ENCODE peak calls at places on chromosomes 4 and X, in five cellular contexts. I is MM.1S, T is upper lobe of left lung, A is tibial nerve, J is HL-60. Y is an unnamed sample.

GRCh38 chr4:184807797-184808718 is 17.7 kb downstream of the ACSL1 start:
- DNase-seq in I (no peak), A (no peak), J (no peak), T (peak), Y (no peak)

GRCh38 chr4:139286186-139286698 is 6.2 kb upstream of the MGARP start:
- DNase-seq in J (no peak), I (no peak), A (no peak), T (no peak), Y (no peak)

GRCh38 chrX:71493111-71493613 is 39.7 kb upstream of the OGT start:
- DNase-seq in T (peak), I (no peak), J (peak), A (peak), Y (no peak)

GRCh38 chr4:83548151-83548905 is 12.4 kb downstream of the GPAT3 start:
- DNase-seq in J (peak), A (no peak), T (peak), I (no peak), Y (peak)

GRCh38 chr4:176436500-176436973 is 116.8 kb downstream of the SPCS3 start:
- DNase-seq in I (peak), T (no peak), A (no peak), J (no peak), Y (peak)

GRCh38 chrX:8504451-8504850 is 39.8 kb downstream of the VCX3B start:
- DNase-seq in T (no peak), J (no peak), A (no peak), I (no peak), Y (no peak)

GRCh38 chrX:118975831-118976598 is 1.6 kb downstream of the LONRF3 start:
- DNase-seq in T (peak), J (peak), I (no peak), A (peak), Y (no peak)

GRCh38 chr4:117664706-117665444 is 369.4 kb upstream of the NDST3 start:
- DNase-seq in A (no peak), J (no peak), I (no peak), T (no peak), Y (no peak)

GRCh38 chrX:129961180-129962083 is 21.0 kb upstream of the BCORL1 start:
- DNase-seq in A (no peak), J (peak), T (peak), I (peak), Y (peak)

GRCh38 chrX:134932528-134933217 is 58.1 kb upstream of the SMIM10 start:
- DNase-seq in A (no peak), J (no peak), I (no peak), T (no peak), Y (no peak)

GRCh38 chr4:47531241-47531953 is 46.3 kb downstream of the ATP10D start:
- DNase-seq in A (no peak), J (peak), I (peak), T (peak), Y (peak)

GRCh38 chr4:8195431-8195830 is 3.7 kb upstream of the SH3TC1 start:
- DNase-seq in I (no peak), T (no peak), A (no peak), J (no peak), Y (no peak)

GRCh38 chr4:997375-998071 is 4.3 kb upstream of the SLC26A1 start:
- DNase-seq in T (no peak), A (no peak), I (no peak), J (no peak), Y (no peak)
- H3K4me3 ChIP-seq in T (no peak), A (peak), I (no peak), J (no peak), Y (no peak)

DNA sequence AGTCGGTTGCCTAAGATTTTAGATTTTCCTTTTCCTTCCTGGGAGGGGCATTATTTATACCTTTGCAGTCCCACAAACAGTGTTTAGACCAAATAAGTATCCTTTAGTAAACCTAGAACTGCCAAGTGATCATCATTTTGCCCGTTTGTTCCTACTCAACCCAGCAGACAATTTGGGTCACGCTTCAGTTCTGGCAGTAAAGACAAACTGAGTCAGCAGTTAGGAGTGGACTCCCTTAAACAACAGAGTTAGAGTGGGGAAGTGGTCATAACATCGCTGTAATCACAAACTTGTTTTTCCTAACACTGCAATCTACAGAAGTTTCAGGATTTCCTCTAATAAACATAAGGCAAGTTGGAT is 782 bp upstream of the WDFY3 start:
- DNase-seq in A (no peak), J (no peak), I (no peak), T (peak), Y (no peak)
- H3K4me3 ChIP-seq in A (peak), J (peak), I (peak), T (peak), Y (peak)

GRCh38 chr4:126859872-126860271 is 772.9 kb upstream of the INTU start:
- DNase-seq in T (no peak), I (no peak), J (no peak), A (no peak), Y (no peak)
- H3K4me3 ChIP-seq in T (no peak), I (no peak), J (no peak), A (no peak), Y (no peak)

DNA sequence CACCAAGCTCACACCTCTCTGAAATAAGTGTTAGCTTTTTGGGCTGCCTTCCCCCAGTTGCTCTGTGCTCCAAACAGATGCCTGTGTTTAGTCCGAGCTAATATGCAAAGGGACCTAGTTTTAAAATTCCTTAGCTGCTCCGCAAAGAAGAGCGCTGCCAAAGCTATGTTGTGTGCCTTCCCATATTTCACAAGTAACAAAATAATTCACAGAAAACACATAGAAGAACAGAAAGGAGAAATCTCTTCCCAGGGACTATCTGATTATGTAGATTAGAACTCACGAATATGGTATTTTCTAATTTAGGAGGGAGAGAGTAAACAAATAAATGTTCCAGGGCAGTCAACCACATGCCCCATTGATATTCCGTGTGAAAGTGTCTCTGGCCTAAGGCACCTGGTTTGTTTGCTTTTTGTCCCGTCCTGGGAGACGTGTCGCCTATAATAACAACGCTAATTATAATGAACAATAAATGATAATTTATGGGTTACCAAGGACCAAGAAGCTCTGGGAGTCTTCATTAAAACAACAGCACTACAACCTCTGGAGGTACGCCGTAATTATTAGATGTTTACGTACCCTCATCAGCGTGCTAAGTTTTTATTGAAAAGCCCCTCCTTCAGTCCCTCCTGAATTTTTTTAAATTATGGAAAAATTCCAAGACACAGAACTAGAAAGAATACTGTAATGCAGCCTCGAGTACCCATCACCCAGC is 1.2 kb upstream of the CCNG2 start:
- DNase-seq in I (peak), T (no peak), J (no peak), A (no peak), Y (no peak)
- H3K4me3 ChIP-seq in I (peak), T (peak), J (peak), A (peak), Y (peak)

DNA sequence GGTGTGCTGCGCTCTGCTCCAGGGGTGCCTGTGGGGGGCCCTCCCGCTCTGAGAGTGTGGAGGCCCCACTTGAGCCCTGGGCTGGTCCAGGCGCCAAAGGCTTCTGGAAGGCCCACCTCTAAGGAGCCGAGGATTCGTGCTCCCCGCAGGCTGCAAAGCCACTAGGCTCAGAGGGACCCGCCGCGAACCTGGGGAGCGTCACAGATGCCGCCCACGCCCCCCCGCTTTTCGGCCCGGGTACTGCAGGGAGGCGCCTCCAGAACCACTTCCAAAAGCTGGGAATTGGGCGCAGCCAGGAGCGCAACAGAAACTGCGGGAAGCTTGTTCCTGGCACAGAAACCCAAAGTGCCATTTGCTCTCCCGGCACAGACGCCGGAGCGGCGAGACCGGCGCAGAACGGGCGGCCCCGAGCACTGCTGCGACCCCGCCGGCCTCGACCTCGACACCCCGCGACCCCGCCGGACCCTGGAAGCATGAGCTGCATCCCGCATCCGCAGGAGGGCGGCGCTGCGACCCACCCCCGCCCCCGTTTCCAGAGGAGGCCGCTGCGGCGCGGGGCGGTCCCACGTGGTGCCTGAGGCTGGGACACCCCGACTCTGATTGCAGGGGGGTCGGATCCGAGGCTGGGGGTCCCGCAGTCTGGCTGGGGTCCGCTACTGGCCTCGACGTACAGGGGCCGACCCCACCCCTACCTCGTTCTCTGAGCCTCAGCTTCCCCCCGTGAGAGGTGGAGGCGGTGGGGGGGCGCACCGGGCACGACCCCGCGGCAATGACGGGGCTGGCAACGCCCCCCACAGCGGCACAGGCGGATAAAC is 30.8 kb downstream of the CPLX1 start:
- DNase-seq in T (no peak), A (peak), J (no peak), I (no peak), Y (no peak)
- H3K4me3 ChIP-seq in T (no peak), A (no peak), J (no peak), I (no peak), Y (no peak)

DNA sequence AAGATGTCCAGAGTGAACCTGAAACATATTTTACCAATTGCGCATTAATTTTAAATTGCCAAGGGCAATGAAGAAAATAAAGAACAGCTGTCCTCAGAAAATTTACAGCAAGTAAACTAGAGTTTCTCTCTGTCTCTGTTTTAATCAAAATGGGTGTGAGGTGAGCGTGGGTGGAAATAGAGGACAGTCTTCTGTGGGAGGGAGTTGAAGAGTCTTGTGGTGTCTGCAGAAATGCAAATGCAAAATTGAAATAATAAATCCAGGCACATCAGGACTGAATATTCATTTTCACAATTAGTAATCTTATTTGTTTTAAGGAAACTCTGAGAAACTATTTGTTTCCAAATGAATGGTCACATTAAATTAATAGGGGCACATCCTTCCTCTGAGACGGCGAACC is 192.0 kb downstream of the ARHGAP10 start:
- DNase-seq in T (no peak), J (no peak), I (no peak), A (no peak), Y (no peak)
- H3K4me3 ChIP-seq in T (no peak), J (no peak), I (no peak), A (no peak), Y (no peak)

DNA sequence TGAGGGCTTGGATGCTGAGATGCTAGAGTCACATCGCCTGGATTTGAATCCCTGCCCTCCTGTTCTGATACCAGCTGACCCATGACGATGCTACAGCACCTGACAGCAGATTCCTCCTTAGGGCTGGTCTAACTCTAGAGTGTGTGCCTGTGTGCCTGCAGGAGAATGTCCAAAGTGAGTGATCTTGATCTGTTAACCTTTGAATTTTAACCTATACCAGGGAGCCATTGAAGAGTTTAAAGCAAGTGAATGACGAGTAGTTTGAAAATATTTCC is 102.6 kb downstream of the PTTG2 start:
- DNase-seq in J (no peak), A (no peak), I (no peak), T (no peak), Y (no peak)
- H3K4me3 ChIP-seq in J (no peak), A (no peak), I (no peak), T (no peak), Y (no peak)

GRCh38 chrX:39821011-39821708 is 276.6 kb downstream of the BCOR start:
- DNase-seq in T (no peak), J (no peak), I (no peak), A (peak), Y (no peak)

GRCh38 chrX:39819921-39820849 is 277.6 kb downstream of the BCOR start:
- DNase-seq in I (no peak), T (peak), A (no peak), J (no peak), Y (no peak)

GRCh38 chrX:39822133-39822748 is 275.5 kb downstream of the BCOR start:
- DNase-seq in T (no peak), J (no peak), I (no peak), A (no peak), Y (no peak)

GRCh38 chrX:39823424-39823823 is 274.3 kb downstream of the BCOR start:
- DNase-seq in J (no peak), A (no peak), I (no peak), T (no peak), Y (no peak)

DNA sequence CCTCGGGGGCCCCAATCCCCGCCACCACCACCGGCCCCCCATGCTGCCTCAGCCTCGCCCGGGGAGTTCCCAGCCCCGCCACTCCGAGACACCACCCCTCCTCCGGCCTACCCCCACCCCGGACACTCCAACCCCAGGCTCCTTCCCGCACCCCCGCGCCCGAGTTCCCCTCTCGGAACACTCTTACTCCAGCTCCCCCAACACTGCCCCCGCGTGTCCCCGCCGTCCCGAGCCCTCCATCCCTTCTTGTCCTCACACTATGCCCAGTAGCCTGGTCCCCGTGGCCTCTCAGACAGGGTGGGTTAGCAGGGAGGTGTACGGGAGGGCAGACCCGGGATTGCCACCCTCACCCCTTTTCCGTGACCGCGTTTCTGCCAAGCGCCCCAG is 276.1 kb downstream of the BCOR start:
- DNase-seq in T (no peak), A (no peak), J (no peak), I (no peak), Y (no peak)
- H3K4me3 ChIP-seq in T (no peak), A (peak), J (peak), I (no peak), Y (no peak)

DNA sequence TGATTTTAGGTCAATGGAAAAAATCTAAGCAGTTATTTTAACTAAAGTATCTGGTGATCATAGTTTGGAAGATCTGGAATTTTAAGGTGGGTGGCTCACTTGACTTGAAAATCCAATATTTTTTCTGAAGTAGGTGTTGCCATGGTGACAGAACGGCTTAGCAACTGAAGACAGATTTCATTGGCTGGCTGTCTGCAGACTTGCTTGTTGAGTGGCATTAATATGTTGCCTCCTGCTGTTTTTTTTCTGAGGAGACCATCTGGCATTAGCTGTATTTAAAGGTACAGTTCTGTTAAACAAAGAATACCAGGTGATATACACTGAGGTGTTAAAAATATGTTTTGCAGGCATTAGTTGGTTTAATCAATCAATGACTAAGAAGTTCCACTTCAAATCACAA is 19.8 kb downstream of the CPE start:
- DNase-seq in J (no peak), I (no peak), A (no peak), T (no peak), Y (peak)
- H3K4me3 ChIP-seq in J (no peak), I (no peak), A (no peak), T (no peak), Y (no peak)

Y was measured in Jurkat, Clone E6-1.